ENCODE peak calls at places on chromosome 1, in four cellular contexts. Q is bronchial epithelial cell; C is stimulated activated CD4-positive, alpha-beta T cell treated with anti-CD3 and anti-CD28 coated beads, Interleukin-4, amount 100 ng/mL, for 48 hours; L is iPS-NIHi11. O is an unnamed sample.

GRCh38 chr1:58739851-58740466 is 40.1 kb upstream of the MYSM1 start:
- DNase-seq in Q (peak), C (no peak), L (peak), O (no peak)

GRCh38 chr1:12620142-12620865 is 2.3 kb upstream of the DHRS3 start:
- DNase-seq in Q (no peak), C (no peak), L (no peak), O (no peak)

GRCh38 chr1:151728151-151728711 is 6.9 kb downstream of the RIIAD1 start:
- DNase-seq in Q (no peak), C (no peak), L (no peak), O (no peak)

GRCh38 chr1:85580046-85580411 is 532 bp upstream of the CCN1 start:
- DNase-seq in Q (peak), C (no peak), L (peak), O (no peak)

GRCh38 chr1:113917400-113918082 is 11.6 kb upstream of the HIPK1 start:
- DNase-seq in Q (peak), C (no peak), L (no peak), O (no peak)

GRCh38 chr1:175376194-175376593 is 183.6 kb upstream of the KIAA0040 start:
- DNase-seq in Q (peak), C (no peak), L (peak), O (no peak)

GRCh38 chr1:16248603-16249534 is 11.9 kb upstream of the CPLANE2 start:
- DNase-seq in Q (peak), C (no peak), L (no peak), O (no peak)

GRCh38 chr1:235088907-235089306 is 39.7 kb downstream of the TOMM20 start:
- DNase-seq in Q (no peak), C (no peak), L (no peak), O (no peak)